ENCODE peak calls at places on chromosomes 1 and 21, in six cellular contexts. M is PC-3, O is IMR-90, H is endothelial cell of umbilical vein, E is HepG2, A is cardiac muscle cell. L is an unnamed sample.

GRCh38 chr1:106746448-106747085 is 309.9 kb upstream of the PRMT6 start:
- DNase-seq in A (no peak), M (no peak), O (no peak), H (no peak), E (no peak), L (no peak)

GRCh38 chr21:27152996-27153395 is 186.1 kb upstream of the ADAMTS5 start:
- DNase-seq in H (no peak), O (no peak), A (no peak), E (no peak), M (no peak), L (no peak)

GRCh38 chr1:185369786-185370185 is 52.7 kb upstream of the IVNS1ABP start:
- DNase-seq in A (no peak), H (no peak), E (no peak), O (no peak), M (peak), L (no peak)

GRCh38 chr1:197965132-197965707 is 48.0 kb downstream of the LHX9 start:
- DNase-seq in A (no peak), O (peak), E (no peak), M (peak), H (no peak), L (no peak)

GRCh38 chr21:41361053-41361785 is 608 bp upstream of the MX2 start:
- DNase-seq in E (peak), O (no peak), A (no peak), H (no peak), M (no peak), L (no peak)

GRCh38 chr1:202106340-202107284 is 16.1 kb upstream of the GPR37L1 start:
- DNase-seq in O (no peak), H (no peak), A (no peak), M (peak), E (no peak), L (no peak)

GRCh38 chr1:74964508-74964907 is 169.7 kb upstream of the LHX8 start:
- DNase-seq in O (no peak), A (peak), H (peak), M (peak), E (no peak), L (no peak)

GRCh38 chr1:32886012-32886827 is at the start of gene HPCA:
- DNase-seq in O (peak), H (peak), E (peak), M (peak), A (peak), L (peak)

GRCh38 chr1:30356839-30357238 is 366.5 kb downstream of the MATN1 start:
- DNase-seq in A (no peak), M (no peak), E (no peak), O (no peak), H (no peak), L (no peak)

GRCh38 chr1:112255080-112255479 is 140.9 kb upstream of the CTTNBP2NL start:
- DNase-seq in H (no peak), E (no peak), A (no peak), O (peak), M (no peak), L (peak)

GRCh38 chr1:117033149-117033548 is 27.0 kb upstream of the TTF2 start:
- DNase-seq in E (no peak), O (no peak), M (no peak), A (no peak), H (no peak), L (no peak)

GRCh38 chr1:117638759-117639158 is 32.9 kb downstream of the TENT5C start:
- DNase-seq in A (no peak), O (no peak), E (no peak), M (no peak), H (no peak), L (no peak)

GRCh38 chr1:184186167-184186566 is 134.6 kb downstream of the TSEN15 start:
- DNase-seq in A (no peak), E (peak), O (no peak), H (no peak), M (no peak), L (no peak)

GRCh38 chr1:12146343-12147112 is 20.3 kb upstream of the TNFRSF1B start:
- DNase-seq in M (no peak), O (no peak), A (no peak), H (no peak), E (no peak), L (no peak)

GRCh38 chr1:6136516-6137220 is 43.5 kb downstream of the CHD5 start:
- DNase-seq in M (no peak), O (no peak), E (no peak), A (no peak), H (no peak), L (no peak)

GRCh38 chr1:96060621-96061020 is 661.0 kb upstream of the PTBP2 start:
- DNase-seq in E (no peak), A (no peak), M (no peak), H (no peak), O (no peak), L (no peak)

GRCh38 chr1:7284839-7285435 is 486.2 kb upstream of the VAMP3 start:
- DNase-seq in M (no peak), O (peak), A (no peak), H (no peak), E (no peak), L (no peak)

GRCh38 chr1:62336638-62337534 is 17.7 kb upstream of the KANK4 start:
- DNase-seq in E (no peak), M (no peak), A (no peak), H (no peak), O (no peak), L (no peak)

GRCh38 chr1:153122831-153123421 is 9.6 kb upstream of the SPRR2F start:
- DNase-seq in H (no peak), M (peak), A (peak), E (no peak), O (no peak), L (no peak)

DNA sequence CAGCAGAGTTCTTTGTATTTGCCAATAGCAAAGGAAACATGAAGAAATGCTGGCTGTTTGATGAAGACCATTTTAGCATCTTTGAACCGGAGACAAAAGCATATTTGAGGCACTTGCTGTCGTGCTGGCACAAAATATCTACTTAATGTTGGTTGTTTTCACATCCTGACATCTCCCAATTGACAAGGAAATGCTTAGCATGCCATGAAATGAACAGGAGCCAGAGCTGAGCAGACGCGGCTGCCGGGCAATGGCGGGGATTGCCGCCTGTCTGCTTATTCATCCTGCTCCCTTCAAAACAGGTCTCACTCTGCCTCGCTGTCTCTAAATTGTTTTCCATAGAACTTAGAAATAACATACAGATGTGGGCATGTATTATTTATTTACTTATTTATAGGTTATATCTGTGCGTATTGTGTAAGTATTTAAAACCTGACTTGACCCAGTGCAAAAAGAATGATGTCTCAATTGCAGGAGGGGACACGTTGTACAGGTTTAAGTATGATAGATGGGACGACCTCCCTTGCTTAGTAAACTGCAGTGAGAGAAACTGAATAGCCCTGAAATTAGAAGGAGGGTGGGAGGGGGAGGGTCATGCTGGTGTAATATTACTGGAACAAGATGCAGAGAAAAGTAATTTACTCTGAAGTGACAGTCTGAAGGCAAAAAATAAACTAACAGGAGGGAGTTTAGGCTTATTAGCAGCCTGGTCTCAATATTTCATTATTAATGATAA is 590.3 kb upstream of the PLXNA2 start:
- DNase-seq in H (peak), O (no peak), E (no peak), M (no peak), A (peak), L (peak)
- H3K27ac ChIP-seq in H (no peak), O (no peak), E (no peak), M (no peak), A (no peak), L (no peak)

DNA sequence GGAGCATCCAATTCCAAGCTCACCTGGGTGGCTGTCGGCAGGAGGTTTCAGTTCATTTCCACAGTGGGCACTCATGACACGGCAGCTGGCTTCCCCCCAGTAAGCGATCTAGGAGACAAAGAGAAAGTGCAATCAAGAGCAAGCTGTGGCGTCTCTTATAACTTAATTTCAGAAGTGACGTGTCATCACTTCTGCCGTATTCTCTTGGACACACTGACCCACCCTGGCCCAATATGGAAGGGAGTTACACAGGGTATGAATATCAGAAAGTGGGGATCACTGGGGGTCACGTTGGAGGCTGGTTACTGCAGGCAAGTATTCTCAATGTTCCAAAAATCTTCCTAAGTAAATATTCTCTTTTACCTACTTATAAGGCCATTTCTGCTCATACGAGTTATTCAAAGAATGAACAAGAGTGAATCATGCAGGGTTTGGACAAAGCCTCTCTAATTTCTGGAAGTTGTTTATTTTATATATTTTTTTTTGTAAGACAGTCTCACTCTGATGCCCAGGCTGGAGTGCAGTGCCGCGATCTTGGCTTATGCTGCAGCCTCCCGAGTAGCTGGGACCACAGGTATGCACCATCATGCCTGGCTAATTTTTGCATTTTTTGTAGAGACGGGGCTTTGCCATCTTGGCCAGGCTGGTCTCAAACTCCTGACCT is 46.5 kb upstream of the GREM2 start:
- DNase-seq in O (peak), A (no peak), H (no peak), E (no peak), M (peak), L (no peak)
- H3K27ac ChIP-seq in O (peak), A (no peak), H (no peak), E (no peak), M (no peak), L (no peak)

DNA sequence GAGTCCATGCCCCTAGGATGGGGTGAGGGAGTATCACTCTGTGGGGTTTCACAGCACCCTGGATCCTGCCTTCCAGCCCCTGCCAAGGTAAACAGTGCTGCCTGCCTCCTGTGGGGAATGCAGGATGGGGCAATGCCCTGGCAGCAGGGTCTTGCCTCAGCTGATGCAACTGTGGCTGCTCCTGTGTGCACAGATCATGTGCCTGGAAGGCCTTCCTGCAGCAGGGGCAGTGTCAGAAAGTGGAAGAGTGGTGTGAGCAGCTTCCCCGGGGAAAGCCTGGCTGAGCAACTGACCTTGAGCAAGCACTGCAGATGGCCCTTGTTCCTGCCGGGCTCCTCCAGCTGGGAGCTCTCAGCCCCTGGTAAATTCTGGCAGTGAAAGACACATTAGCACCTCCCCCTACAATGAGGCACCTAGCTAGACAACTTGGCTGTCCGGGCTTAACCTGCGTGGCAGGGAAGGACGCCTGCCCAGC is 9.9 kb downstream of the TOR3A start:
- DNase-seq in A (no peak), H (no peak), O (peak), E (peak), M (no peak), L (no peak)
- H3K27ac ChIP-seq in A (no peak), H (no peak), O (peak), E (peak), M (no peak), L (no peak)

GRCh38 chr1:57215175-57215574 is 208.7 kb downstream of the DAB1 start:
- DNase-seq in E (no peak), A (peak), M (no peak), H (no peak), O (no peak), L (no peak)
- H3K27ac ChIP-seq in E (no peak), A (peak), M (no peak), H (no peak), O (no peak), L (no peak)

DNA sequence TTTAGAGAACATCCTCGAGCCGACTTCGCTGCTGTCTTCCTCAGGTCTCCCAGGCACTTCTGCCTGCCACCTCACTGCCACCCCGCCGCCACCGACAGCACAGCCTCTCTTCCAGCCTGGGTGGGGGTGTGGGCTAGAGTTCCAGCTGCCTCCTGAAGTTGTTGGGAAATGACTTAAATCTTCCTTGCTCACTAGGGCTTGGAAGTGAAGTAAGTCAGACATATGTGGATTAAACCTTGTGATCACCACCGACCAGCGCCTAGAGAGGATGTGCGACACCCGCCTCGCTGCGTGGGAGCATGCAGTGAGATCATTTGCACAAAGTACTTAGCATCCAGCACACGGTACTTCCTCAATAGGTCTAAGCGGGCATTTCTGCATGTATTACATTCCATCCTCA is 71.4 kb upstream of the FAM20B start:
- DNase-seq in A (no peak), M (no peak), H (no peak), E (no peak), O (no peak), L (no peak)
- H3K27ac ChIP-seq in A (no peak), M (no peak), H (no peak), E (no peak), O (no peak), L (no peak)

GRCh38 chr1:113811353-113811887 is 856 bp downstream of the RSBN1 start:
- DNase-seq in E (peak), H (peak), M (peak), A (peak), O (peak), L (no peak)

GRCh38 chr1:113811888-113812660 is at the start of gene RSBN1:
- DNase-seq in H (peak), E (peak), M (peak), O (peak), A (peak), L (peak)

GRCh38 chr1:113813218-113813617 is 942 bp upstream of the RSBN1 start:
- DNase-seq in A (no peak), O (no peak), E (no peak), M (no peak), H (no peak), L (no peak)

GRCh38 chr1:113809651-113810602 is 2.3 kb downstream of the RSBN1 start:
- DNase-seq in O (peak), A (no peak), H (peak), E (peak), M (peak), L (no peak)

DNA sequence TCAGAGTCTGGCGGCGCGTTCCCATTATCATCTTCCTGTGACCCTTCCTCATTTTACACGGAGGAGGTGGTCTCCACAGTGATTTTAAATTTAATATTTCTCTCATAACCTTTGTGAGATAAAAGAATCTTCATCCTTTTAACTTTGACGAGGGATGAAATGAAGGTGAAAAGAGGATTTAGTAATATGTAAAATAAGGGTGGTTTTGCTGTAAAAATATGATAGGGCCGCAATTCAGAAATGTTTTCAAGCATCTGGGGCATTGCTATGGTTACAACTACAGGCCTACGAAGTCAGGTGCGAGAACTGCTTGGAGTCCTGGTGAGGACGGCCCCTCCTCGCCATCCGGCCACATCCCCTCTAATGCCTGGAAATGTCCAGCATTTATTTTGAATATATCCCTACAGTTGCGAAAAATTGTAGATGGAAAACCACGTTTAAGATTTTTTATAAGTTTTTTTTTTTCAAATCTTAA is 422 bp upstream of the RSBN1 start:
- DNase-seq in M (no peak), H (no peak), E (no peak), A (no peak), O (no peak), L (no peak)
- H3K27ac ChIP-seq in M (peak), H (peak), E (peak), A (peak), O (peak), L (peak)

GRCh38 chr1:27577504-27578188 is 26.3 kb downstream of the AHDC1 start:
- DNase-seq in H (no peak), E (no peak), A (no peak), M (no peak), O (no peak), L (no peak)
- H3K27ac ChIP-seq in H (no peak), E (no peak), A (peak), M (no peak), O (no peak), L (no peak)

GRCh38 chr1:92029241-92029922 is 403 bp upstream of the EPHX4 start:
- DNase-seq in E (no peak), H (peak), O (peak), A (no peak), M (no peak), L (peak)

GRCh38 chr1:92031281-92032110 is 1.7 kb downstream of the EPHX4 start:
- DNase-seq in H (no peak), O (peak), E (no peak), M (no peak), A (no peak), L (no peak)

DNA sequence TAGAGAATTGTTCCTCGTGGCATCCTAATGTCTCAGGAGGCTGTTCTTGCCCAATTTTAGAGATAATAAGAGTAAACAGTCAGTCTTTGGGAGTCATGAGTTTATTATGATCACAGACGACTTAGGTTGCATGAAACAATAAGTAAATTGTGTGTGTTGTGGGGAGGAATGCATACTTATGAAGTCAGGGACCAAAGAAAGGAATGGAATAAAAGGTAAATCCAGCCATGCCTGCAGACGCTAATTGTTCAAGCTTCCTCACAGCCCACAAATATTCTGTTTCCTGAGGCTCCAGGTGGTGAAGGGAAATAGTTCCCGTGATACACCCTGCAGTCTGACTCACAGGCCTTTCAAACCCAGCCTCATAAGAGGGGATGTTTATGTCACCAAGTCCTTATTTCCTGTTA is 919 bp downstream of the EPHX4 start:
- DNase-seq in E (peak), H (peak), O (peak), A (no peak), M (peak), L (no peak)
- H3K27ac ChIP-seq in E (no peak), H (peak), O (no peak), A (no peak), M (peak), L (no peak)